ENCODE peak calls at places on chromosome 14, in five cellular contexts. One of them, this sample, is unnamed.

GRCh38 chr14:106657460-106657859 is 1131.1 kb downstream of the TMEM121 start:
- DNase-seq in ovary: no peak
- DNase-seq in Peyer's patch: no peak
- DNase-seq in endodermal cell: no peak
- DNase-seq in H1: no peak
- DNase-seq in this sample: no peak

GRCh38 chr14:61812347-61813100 is 50.3 kb downstream of the SNAPC1 start:
- DNase-seq in H1: no peak
- DNase-seq in Peyer's patch: no peak
- DNase-seq in endodermal cell: peak; percentile 81
- DNase-seq in ovary: no peak
- DNase-seq in this sample: peak; percentile 78

GRCh38 chr14:72608391-72609204 is 285.3 kb downstream of the DPF3 start:
- DNase-seq in endodermal cell: peak; percentile 37
- DNase-seq in Peyer's patch: no peak
- DNase-seq in H1: no peak
- DNase-seq in ovary: no peak
- DNase-seq in this sample: no peak

GRCh38 chr14:98458702-98459101 is 813.3 kb downstream of the BCL11B start:
- DNase-seq in H1: no peak
- DNase-seq in Peyer's patch: no peak
- DNase-seq in ovary: no peak
- DNase-seq in endodermal cell: no peak
- DNase-seq in this sample: no peak

GRCh38 chr14:100589760-100590469 is 2.7 kb upstream of the BEGAIN start:
- DNase-seq in endodermal cell: peak; percentile 18
- DNase-seq in Peyer's patch: peak; percentile 15
- DNase-seq in H1: no peak
- DNase-seq in ovary: no peak
- DNase-seq in this sample: no peak

GRCh38 chr14:80278293-80279037 is 67.2 kb upstream of the DIO2 start:
- DNase-seq in ovary: no peak
- DNase-seq in Peyer's patch: no peak
- DNase-seq in H1: no peak
- DNase-seq in endodermal cell: no peak
- DNase-seq in this sample: no peak

GRCh38 chr14:100281286-100282082 is 24.8 kb downstream of the SLC25A29 start:
- DNase-seq in H1: no peak
- DNase-seq in ovary: no peak
- DNase-seq in Peyer's patch: no peak
- DNase-seq in endodermal cell: peak; percentile 66
- DNase-seq in this sample: peak; percentile 39

GRCh38 chr14:91654836-91655235 is 77.0 kb downstream of the CATSPERB start:
- DNase-seq in Peyer's patch: no peak
- DNase-seq in H1: no peak
- DNase-seq in endodermal cell: no peak
- DNase-seq in ovary: no peak
- DNase-seq in this sample: no peak

GRCh38 chr14:72790887-72791566 is 102.9 kb downstream of the DPF3 start:
- DNase-seq in H1: no peak
- DNase-seq in endodermal cell: peak; percentile 34
- DNase-seq in Peyer's patch: no peak
- DNase-seq in ovary: no peak
- DNase-seq in this sample: no peak

GRCh38 chr14:34496679-34497513 is 34.9 kb upstream of the SPTSSA start:
- DNase-seq in H1: peak; percentile 56
- DNase-seq in Peyer's patch: peak; percentile 70
- DNase-seq in endodermal cell: peak; percentile 90
- DNase-seq in ovary: peak; percentile 90
- DNase-seq in this sample: peak; percentile 81

GRCh38 chr14:100564506-100564905 is 22.7 kb downstream of the BEGAIN start:
- DNase-seq in ovary: no peak
- DNase-seq in Peyer's patch: no peak
- DNase-seq in endodermal cell: no peak
- DNase-seq in H1: no peak
- DNase-seq in this sample: no peak

GRCh38 chr14:71061458-71061857 is 154.2 kb downstream of the PCNX1 start:
- DNase-seq in ovary: no peak
- DNase-seq in endodermal cell: no peak
- DNase-seq in H1: no peak
- DNase-seq in Peyer's patch: no peak
- DNase-seq in this sample: no peak

GRCh38 chr14:31229638-31230229 is 22.1 kb upstream of the HECTD1 start:
- DNase-seq in Peyer's patch: peak; percentile 51
- DNase-seq in H1: no peak
- DNase-seq in endodermal cell: peak; percentile 85
- DNase-seq in ovary: peak; percentile 65
- DNase-seq in this sample: peak; percentile 53

GRCh38 chr14:57066887-57067513 is 201.7 kb downstream of the EXOC5 start:
- DNase-seq in endodermal cell: peak; percentile 91
- DNase-seq in H1: peak; percentile 17
- DNase-seq in Peyer's patch: peak; percentile 59
- DNase-seq in ovary: no peak
- DNase-seq in this sample: no peak

GRCh38 chr14:65290830-65291229 is 121.7 kb upstream of the FUT8 start:
- DNase-seq in Peyer's patch: no peak
- DNase-seq in ovary: no peak
- DNase-seq in H1: no peak
- DNase-seq in endodermal cell: no peak
- DNase-seq in this sample: no peak

GRCh38 chr14:24329073-24329663 is 5.7 kb downstream of the ADCY4 start:
- DNase-seq in endodermal cell: no peak
- DNase-seq in Peyer's patch: no peak
- DNase-seq in H1: no peak
- DNase-seq in ovary: no peak
- DNase-seq in this sample: peak; percentile 57

GRCh38 chr14:65751510-65751909 is 339.0 kb downstream of the FUT8 start:
- DNase-seq in Peyer's patch: no peak
- DNase-seq in endodermal cell: peak; percentile 60
- DNase-seq in ovary: no peak
- DNase-seq in H1: no peak
- DNase-seq in this sample: no peak

GRCh38 chr14:79254069-79254775 is 957.1 kb downstream of the DIO2 start:
- DNase-seq in endodermal cell: no peak
- DNase-seq in H1: no peak
- DNase-seq in Peyer's patch: no peak
- DNase-seq in ovary: no peak
- DNase-seq in this sample: no peak

GRCh38 chr14:96867634-96868033 is 70.5 kb downstream of the VRK1 start:
- DNase-seq in endodermal cell: no peak
- DNase-seq in H1: no peak
- DNase-seq in ovary: no peak
- DNase-seq in Peyer's patch: no peak
- DNase-seq in this sample: no peak

GRCh38 chr14:20836668-20837338 is 34.2 kb upstream of the RNASE1 start:
- DNase-seq in ovary: no peak
- DNase-seq in Peyer's patch: no peak
- DNase-seq in H1: no peak
- DNase-seq in endodermal cell: peak; percentile 79
- DNase-seq in this sample: no peak

GRCh38 chr14:29454026-29454693 is 473.5 kb downstream of the PRKD1 start:
- DNase-seq in endodermal cell: no peak
- DNase-seq in H1: no peak
- DNase-seq in Peyer's patch: no peak
- DNase-seq in ovary: no peak
- DNase-seq in this sample: no peak

GRCh38 chr14:39558525-39558924 is 126.3 kb upstream of the FBXO33 start:
- DNase-seq in ovary: no peak
- DNase-seq in Peyer's patch: no peak
- DNase-seq in H1: no peak
- DNase-seq in endodermal cell: no peak
- DNase-seq in this sample: no peak

GRCh38 chr14:77498984-77499527 is 440 bp upstream of the ISM2 start:
- DNase-seq in endodermal cell: peak; percentile 83
- DNase-seq in H1: no peak
- DNase-seq in ovary: no peak
- DNase-seq in Peyer's patch: no peak
- DNase-seq in this sample: no peak

GRCh38 chr14:28407931-28408330 is 358.7 kb upstream of the FOXG1 start:
- DNase-seq in endodermal cell: no peak
- DNase-seq in Peyer's patch: no peak
- DNase-seq in ovary: no peak
- DNase-seq in H1: no peak
- DNase-seq in this sample: no peak

GRCh38 chr14:52131640-52132320 is 62.9 kb upstream of the NID2 start:
- DNase-seq in ovary: peak; percentile 85
- DNase-seq in H1: peak; percentile 62
- DNase-seq in Peyer's patch: no peak
- DNase-seq in endodermal cell: peak; percentile 93
- DNase-seq in this sample: peak; percentile 78

GRCh38 chr14:61537567-61538463 is 157.5 kb upstream of the HIF1A start:
- DNase-seq in H1: peak; percentile 33
- DNase-seq in ovary: no peak
- DNase-seq in Peyer's patch: peak; percentile 64
- DNase-seq in endodermal cell: peak; percentile 68
- DNase-seq in this sample: no peak

GRCh38 chr14:77035267-77035666 is 6.8 kb upstream of the IRF2BPL start:
- DNase-seq in Peyer's patch: no peak
- DNase-seq in endodermal cell: no peak
- DNase-seq in ovary: no peak
- DNase-seq in H1: no peak
- DNase-seq in this sample: no peak

GRCh38 chr14:37197421-37198272 is at the start of gene MIPOL1:
- DNase-seq in H1: peak; percentile 25
- DNase-seq in ovary: peak; percentile 87
- DNase-seq in Peyer's patch: peak; percentile 88
- DNase-seq in endodermal cell: peak; percentile 87
- DNase-seq in this sample: peak; percentile 95

GRCh38 chr14:63203618-63204406 is 431 bp upstream of the RHOJ start:
- DNase-seq in Peyer's patch: peak; percentile 46
- DNase-seq in H1: peak; percentile 29
- DNase-seq in endodermal cell: peak; percentile 87
- DNase-seq in ovary: peak; percentile 82
- DNase-seq in this sample: peak; percentile 84

GRCh38 chr14:29810657-29811056 is 117.0 kb downstream of the PRKD1 start:
- DNase-seq in ovary: no peak
- DNase-seq in H1: no peak
- DNase-seq in endodermal cell: no peak
- DNase-seq in Peyer's patch: no peak
- DNase-seq in this sample: no peak

GRCh38 chr14:76955575-76956252 is 72.8 kb downstream of the IRF2BPL start:
- DNase-seq in Peyer's patch: no peak
- DNase-seq in H1: no peak
- DNase-seq in endodermal cell: peak; percentile 84
- DNase-seq in ovary: no peak
- DNase-seq in this sample: peak; percentile 70

GRCh38 chr14:59251811-59252771 is 63.6 kb downstream of the DAAM1 start:
- DNase-seq in Peyer's patch: no peak
- DNase-seq in endodermal cell: no peak
- DNase-seq in ovary: no peak
- DNase-seq in H1: no peak
- DNase-seq in this sample: no peak

GRCh38 chr14:70808023-70808401 is 1.3 kb downstream of the MAP3K9 start:
- DNase-seq in H1: no peak
- DNase-seq in Peyer's patch: peak; percentile 61
- DNase-seq in endodermal cell: no peak
- DNase-seq in ovary: no peak
- DNase-seq in this sample: no peak

GRCh38 chr14:70888151-70888499 is 19.1 kb upstream of the PCNX1 start:
- DNase-seq in endodermal cell: no peak
- DNase-seq in Peyer's patch: no peak
- DNase-seq in H1: no peak
- DNase-seq in ovary: no peak
- DNase-seq in this sample: no peak

GRCh38 chr14:104360522-104360921 is 219.0 kb upstream of the C14orf180 start:
- DNase-seq in Peyer's patch: no peak
- DNase-seq in H1: no peak
- DNase-seq in endodermal cell: peak; percentile 22
- DNase-seq in ovary: no peak
- DNase-seq in this sample: peak; percentile 21
- H3K4me1 ChIP-seq in Peyer's patch: no peaks in the 10 kb centered on the region
- H3K4me1 ChIP-seq in H1: no peaks in the 10 kb centered on the region
- H3K4me1 ChIP-seq in endodermal cell: no peaks in the 10 kb centered on the region
- H3K4me1 ChIP-seq in ovary: no peaks in the 10 kb centered on the region
- H3K4me1 ChIP-seq in this sample: no peaks in the 10 kb centered on the region

DNA sequence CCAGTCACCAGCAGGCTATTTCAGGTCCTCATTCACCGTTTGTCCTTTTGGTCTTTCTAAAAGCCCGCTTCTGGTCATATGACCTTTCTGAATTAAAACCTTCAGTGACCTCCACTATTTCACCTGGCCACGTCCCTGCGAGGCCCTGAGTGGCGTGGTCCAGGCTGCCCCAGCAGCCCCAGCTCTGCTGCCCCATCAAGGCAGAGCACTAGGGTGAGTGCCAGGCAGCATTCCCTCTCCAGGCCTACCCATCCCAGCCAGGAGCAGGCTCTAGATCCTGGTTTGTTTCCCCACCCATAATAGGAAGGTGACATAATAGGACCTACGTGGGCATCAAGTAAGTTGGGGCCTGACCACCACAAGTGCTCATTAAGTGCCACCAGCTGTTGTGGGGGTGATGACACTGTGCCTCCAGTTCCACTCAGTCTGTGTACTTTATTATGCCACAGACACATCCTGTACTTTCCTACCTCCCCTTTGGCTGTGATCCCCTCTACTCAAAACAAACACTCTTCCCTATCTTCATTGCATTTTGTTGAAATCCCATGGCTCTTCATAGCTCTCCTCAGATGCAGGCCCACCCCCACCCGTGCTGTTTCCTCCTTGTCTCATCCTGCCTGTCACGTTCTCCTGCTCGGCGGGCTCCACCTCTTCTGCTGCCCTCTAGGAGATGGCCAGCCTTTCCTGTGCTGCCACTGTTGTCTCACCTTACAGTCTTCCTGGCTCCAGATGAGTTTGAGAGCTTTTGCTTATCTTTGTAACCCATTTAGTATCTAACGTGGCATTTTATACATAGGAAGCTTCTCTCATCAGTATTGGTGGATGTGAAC is 21.4 kb downstream of the CKB start:
- DNase-seq in H1: no peak
- DNase-seq in ovary: no peak
- DNase-seq in Peyer's patch: no peak
- DNase-seq in endodermal cell: peak; percentile 40
- DNase-seq in this sample: no peak
- H3K4me3 ChIP-seq in H1: no peak overlapping the region
- H3K4me3 ChIP-seq in ovary: no peak overlapping the region
- H3K4me3 ChIP-seq in Peyer's patch: no peak overlapping the region
- H3K4me3 ChIP-seq in endodermal cell: no peak overlapping the region
- H3K4me3 ChIP-seq in this sample: no peak overlapping the region

GRCh38 chr14:102900631-102901571 is 21.6 kb upstream of the AMN start:
- DNase-seq in Peyer's patch: no peak
- DNase-seq in endodermal cell: no peak
- DNase-seq in ovary: no peak
- DNase-seq in H1: no peak
- DNase-seq in this sample: no peak
- H3K4me1 ChIP-seq in Peyer's patch: no peaks in the 10 kb centered on the region
- H3K4me1 ChIP-seq in endodermal cell: no peaks in the 10 kb centered on the region
- H3K4me1 ChIP-seq in ovary: no peaks in the 10 kb centered on the region
- H3K4me1 ChIP-seq in H1: no peaks in the 10 kb centered on the region
- H3K4me1 ChIP-seq in this sample: no peaks in the 10 kb centered on the region

DNA sequence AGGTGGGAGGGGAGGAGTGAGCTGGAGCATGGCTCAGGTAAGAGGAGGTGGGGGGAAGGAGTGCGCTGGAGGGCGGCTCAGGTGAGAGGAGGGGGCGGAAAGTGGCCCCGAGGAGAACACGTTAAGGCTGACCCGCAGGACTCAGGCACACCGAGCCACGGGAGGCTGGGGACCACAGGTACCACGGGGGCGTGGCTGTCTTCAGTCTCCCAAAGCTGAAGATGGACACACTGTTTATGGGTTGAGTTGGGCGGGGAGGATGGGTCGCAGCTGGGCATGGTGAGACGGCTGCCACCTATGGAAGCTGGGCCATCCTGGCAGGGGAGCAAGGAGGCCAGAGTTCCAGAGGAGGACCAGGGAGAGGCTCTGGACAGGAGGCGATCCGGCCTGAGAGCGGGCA is 23.5 kb downstream of the UBR7 start:
- DNase-seq in ovary: no peak
- DNase-seq in Peyer's patch: no peak
- DNase-seq in endodermal cell: no peak
- DNase-seq in H1: no peak
- DNase-seq in this sample: no peak
- H3K4me3 ChIP-seq in ovary: no peak overlapping the region
- H3K4me3 ChIP-seq in Peyer's patch: no peak overlapping the region
- H3K4me3 ChIP-seq in endodermal cell: no peak overlapping the region
- H3K4me3 ChIP-seq in H1: no peak overlapping the region
- H3K4me3 ChIP-seq in this sample: no peak overlapping the region

This sample was measured in aorta.